ENCODE peak calls at places on chromosome 16, in six cellular contexts. One of them, this sample, is unnamed. For H3K4me1 and H3K27me3, the result is how much of the 10 kb centered on the place peaks cover.

GRCh38 chr16:15899538-15900100 is 11.2 kb upstream of the CEP20 start:
- DNase-seq in PC-9: peak
- DNase-seq in heart right ventricle: no peak
- DNase-seq in mammary epithelial cell: peak
- DNase-seq in endothelial cell of umbilical vein: no peak
- DNase-seq in spleen: no peak
- DNase-seq in this sample: peak

GRCh38 chr16:46883353-46883689 is 841 bp upstream of the GPT2 start:
- DNase-seq in mammary epithelial cell: no peak
- DNase-seq in heart right ventricle: no peak
- DNase-seq in PC-9: no peak
- DNase-seq in endothelial cell of umbilical vein: no peak
- DNase-seq in spleen: no peak
- DNase-seq in this sample: no peak

GRCh38 chr16:64250866-64251265 is 871.0 kb downstream of the CDH11 start:
- DNase-seq in heart right ventricle: no peak
- DNase-seq in spleen: no peak
- DNase-seq in PC-9: no peak
- DNase-seq in endothelial cell of umbilical vein: peak
- DNase-seq in mammary epithelial cell: no peak
- DNase-seq in this sample: peak

GRCh38 chr16:54355251-54355650 is 68.7 kb upstream of the IRX3 start:
- DNase-seq in spleen: no peak
- DNase-seq in endothelial cell of umbilical vein: no peak
- DNase-seq in heart right ventricle: no peak
- DNase-seq in mammary epithelial cell: peak
- DNase-seq in PC-9: peak
- DNase-seq in this sample: peak

GRCh38 chr16:70577256-70577698 is 53.7 kb downstream of the SF3B3 start:
- DNase-seq in PC-9: peak
- DNase-seq in spleen: no peak
- DNase-seq in heart right ventricle: no peak
- DNase-seq in endothelial cell of umbilical vein: peak
- DNase-seq in mammary epithelial cell: peak
- DNase-seq in this sample: no peak

GRCh38 chr16:89898201-89898967 is 20.3 kb upstream of the MC1R start:
- DNase-seq in spleen: no peak
- DNase-seq in heart right ventricle: no peak
- DNase-seq in endothelial cell of umbilical vein: no peak
- DNase-seq in mammary epithelial cell: no peak
- DNase-seq in PC-9: no peak
- DNase-seq in this sample: no peak

GRCh38 chr16:57728336-57729181 is 7.0 kb upstream of the KATNB1 start:
- DNase-seq in heart right ventricle: no peak
- DNase-seq in mammary epithelial cell: no peak
- DNase-seq in PC-9: no peak
- DNase-seq in endothelial cell of umbilical vein: no peak
- DNase-seq in spleen: peak
- DNase-seq in this sample: no peak

GRCh38 chr16:59887856-59888255 is 1153.7 kb upstream of the GOT2 start:
- DNase-seq in PC-9: no peak
- DNase-seq in mammary epithelial cell: peak
- DNase-seq in heart right ventricle: no peak
- DNase-seq in spleen: no peak
- DNase-seq in endothelial cell of umbilical vein: no peak
- DNase-seq in this sample: peak

DNA sequence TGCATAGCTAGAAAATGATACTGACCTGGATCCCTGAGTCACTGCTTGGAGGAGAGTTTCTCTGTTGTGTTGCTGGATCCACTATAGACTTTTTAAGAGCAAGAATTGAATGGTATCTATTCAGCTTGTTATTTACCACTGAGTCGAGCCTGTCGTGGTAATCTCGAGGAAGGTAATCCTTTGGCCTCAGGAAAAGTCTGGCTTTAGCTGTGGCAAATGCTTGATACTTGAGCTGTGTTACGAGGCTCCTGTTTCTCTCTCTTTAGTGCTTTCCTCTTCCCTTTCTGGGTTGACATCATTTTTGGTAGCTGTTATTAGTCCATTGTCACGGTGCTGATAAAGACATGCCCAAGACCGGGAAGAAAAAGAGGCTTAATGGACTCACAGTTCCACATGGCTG is 314.3 kb downstream of the SNX29 start:
- DNase-seq in mammary epithelial cell: no peak
- DNase-seq in spleen: no peak
- DNase-seq in heart right ventricle: no peak
- DNase-seq in PC-9: no peak
- DNase-seq in endothelial cell of umbilical vein: no peak
- DNase-seq in this sample: no peak
- H3K4me1 ChIP-seq in mammary epithelial cell: under half
- H3K4me1 ChIP-seq in spleen: under half
- H3K4me1 ChIP-seq in heart right ventricle: under half
- H3K4me1 ChIP-seq in PC-9: under half
- H3K4me1 ChIP-seq in endothelial cell of umbilical vein: under half
- H3K4me1 ChIP-seq in this sample: under half

DNA sequence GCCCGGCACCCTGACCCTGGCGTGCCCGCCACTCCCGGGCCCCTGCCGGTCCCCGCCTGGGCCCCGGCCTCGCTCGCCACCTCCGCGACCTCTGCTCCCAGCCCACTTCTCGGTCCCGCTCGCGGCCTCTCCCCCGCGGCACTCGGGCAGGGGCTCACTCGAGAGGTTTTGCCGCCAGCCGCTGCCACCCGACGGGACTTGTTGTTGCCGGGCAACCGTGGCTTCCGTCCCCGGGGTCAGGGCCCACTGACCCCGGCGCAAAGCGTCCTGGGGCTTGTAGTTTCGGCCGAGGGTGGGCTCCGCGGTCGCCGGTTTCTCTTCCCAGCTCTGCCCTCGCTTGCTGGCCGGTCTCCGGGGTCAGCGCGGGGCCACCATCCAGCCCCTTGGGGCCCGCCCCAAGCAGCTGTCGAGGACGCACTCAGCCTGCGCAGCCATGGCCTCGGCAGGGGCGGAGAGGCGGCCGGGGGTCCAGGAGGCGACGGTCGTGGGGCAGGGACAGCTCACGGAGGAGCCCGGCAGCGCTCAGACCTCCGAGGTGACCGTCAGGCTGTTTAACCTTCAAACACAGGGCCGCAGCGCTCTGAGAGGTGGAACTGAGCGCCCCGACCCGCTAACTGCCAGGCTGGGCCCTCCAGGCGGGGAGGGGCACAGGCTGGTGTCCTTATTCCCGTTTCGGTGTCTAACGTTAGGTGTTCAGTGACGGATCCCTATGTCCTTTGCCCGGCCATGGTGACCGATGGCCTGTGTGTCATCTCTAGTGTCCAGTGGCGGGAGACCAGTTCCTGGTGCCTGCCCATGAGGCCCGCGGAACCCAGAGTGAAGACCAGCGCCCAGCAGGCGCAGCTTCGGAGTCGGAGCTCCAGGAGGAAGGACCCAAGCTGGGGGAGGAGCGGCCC is at the start of the genes C16orf86 and ENKD1:
- DNase-seq in PC-9: peak
- DNase-seq in spleen: peak
- DNase-seq in endothelial cell of umbilical vein: peak
- DNase-seq in mammary epithelial cell: peak
- DNase-seq in heart right ventricle: peak
- DNase-seq in this sample: no peak
- H3K27ac ChIP-seq in PC-9: no peak
- H3K27ac ChIP-seq in spleen: peak
- H3K27ac ChIP-seq in endothelial cell of umbilical vein: peak
- H3K27ac ChIP-seq in mammary epithelial cell: no peak
- H3K27ac ChIP-seq in heart right ventricle: peak
- H3K27ac ChIP-seq in this sample: no peak

GRCh38 chr16:20203277-20203676 is 124.0 kb downstream of the GP2 start:
- DNase-seq in PC-9: no peak
- DNase-seq in mammary epithelial cell: no peak
- DNase-seq in spleen: no peak
- DNase-seq in heart right ventricle: no peak
- DNase-seq in endothelial cell of umbilical vein: no peak
- DNase-seq in this sample: no peak
- H3K27me3 ChIP-seq in PC-9: under half
- H3K27me3 ChIP-seq in mammary epithelial cell: under half
- H3K27me3 ChIP-seq in spleen: under half
- H3K27me3 ChIP-seq in heart right ventricle: under half
- H3K27me3 ChIP-seq in endothelial cell of umbilical vein: under half
- H3K27me3 ChIP-seq in this sample: under half

GRCh38 chr16:78530283-78530682 is 430.8 kb downstream of the WWOX start:
- DNase-seq in PC-9: no peak
- DNase-seq in endothelial cell of umbilical vein: no peak
- DNase-seq in heart right ventricle: no peak
- DNase-seq in mammary epithelial cell: no peak
- DNase-seq in spleen: no peak
- DNase-seq in this sample: no peak
- H3K4me1 ChIP-seq in PC-9: under half
- H3K4me1 ChIP-seq in endothelial cell of umbilical vein: under half
- H3K4me1 ChIP-seq in heart right ventricle: under half
- H3K4me1 ChIP-seq in mammary epithelial cell: under half
- H3K4me1 ChIP-seq in spleen: under half
- H3K4me1 ChIP-seq in this sample: under half

DNA sequence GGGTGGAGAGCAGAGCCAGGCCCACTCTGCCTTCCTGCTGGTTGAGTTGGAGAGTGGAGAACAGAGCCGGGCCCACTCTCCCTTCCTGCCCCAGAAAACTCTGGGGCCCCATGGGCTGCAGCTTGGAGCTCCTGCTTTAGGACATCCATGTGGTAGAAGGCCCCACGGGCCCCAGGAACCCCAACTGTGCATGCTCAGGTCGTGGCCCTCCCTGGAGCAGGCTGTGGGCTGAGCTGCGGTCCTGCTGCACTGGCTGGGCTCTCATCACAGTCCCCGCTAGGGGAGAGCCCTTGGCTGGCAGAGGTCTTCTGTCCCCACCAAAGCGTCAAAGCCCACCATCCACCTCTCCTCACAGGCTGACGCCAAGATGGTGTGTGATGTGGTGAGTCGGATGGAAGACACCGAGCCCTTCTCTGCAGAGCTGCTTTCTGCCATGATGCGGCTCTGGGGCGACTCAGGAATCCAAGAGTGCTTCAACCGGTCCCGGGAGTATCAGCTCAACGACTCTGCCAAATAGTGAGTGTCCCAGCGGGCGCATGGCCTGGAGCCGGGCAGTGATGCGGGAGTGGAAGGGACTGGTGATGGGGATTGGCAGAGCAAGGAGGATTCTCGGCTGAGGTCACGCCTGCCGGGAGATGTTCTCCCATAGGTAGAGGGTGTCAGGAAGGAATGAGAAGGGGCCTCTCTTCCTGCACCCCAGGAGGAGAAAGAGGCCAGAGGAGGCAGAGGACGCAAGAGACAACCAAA is 96.9 kb downstream of the AMFR start:
- DNase-seq in mammary epithelial cell: no peak
- DNase-seq in heart right ventricle: no peak
- DNase-seq in spleen: no peak
- DNase-seq in endothelial cell of umbilical vein: no peak
- DNase-seq in PC-9: no peak
- DNase-seq in this sample: no peak
- H3K27ac ChIP-seq in mammary epithelial cell: no peak
- H3K27ac ChIP-seq in heart right ventricle: no peak
- H3K27ac ChIP-seq in spleen: no peak
- H3K27ac ChIP-seq in endothelial cell of umbilical vein: no peak
- H3K27ac ChIP-seq in PC-9: peak
- H3K27ac ChIP-seq in this sample: no peak

DNA sequence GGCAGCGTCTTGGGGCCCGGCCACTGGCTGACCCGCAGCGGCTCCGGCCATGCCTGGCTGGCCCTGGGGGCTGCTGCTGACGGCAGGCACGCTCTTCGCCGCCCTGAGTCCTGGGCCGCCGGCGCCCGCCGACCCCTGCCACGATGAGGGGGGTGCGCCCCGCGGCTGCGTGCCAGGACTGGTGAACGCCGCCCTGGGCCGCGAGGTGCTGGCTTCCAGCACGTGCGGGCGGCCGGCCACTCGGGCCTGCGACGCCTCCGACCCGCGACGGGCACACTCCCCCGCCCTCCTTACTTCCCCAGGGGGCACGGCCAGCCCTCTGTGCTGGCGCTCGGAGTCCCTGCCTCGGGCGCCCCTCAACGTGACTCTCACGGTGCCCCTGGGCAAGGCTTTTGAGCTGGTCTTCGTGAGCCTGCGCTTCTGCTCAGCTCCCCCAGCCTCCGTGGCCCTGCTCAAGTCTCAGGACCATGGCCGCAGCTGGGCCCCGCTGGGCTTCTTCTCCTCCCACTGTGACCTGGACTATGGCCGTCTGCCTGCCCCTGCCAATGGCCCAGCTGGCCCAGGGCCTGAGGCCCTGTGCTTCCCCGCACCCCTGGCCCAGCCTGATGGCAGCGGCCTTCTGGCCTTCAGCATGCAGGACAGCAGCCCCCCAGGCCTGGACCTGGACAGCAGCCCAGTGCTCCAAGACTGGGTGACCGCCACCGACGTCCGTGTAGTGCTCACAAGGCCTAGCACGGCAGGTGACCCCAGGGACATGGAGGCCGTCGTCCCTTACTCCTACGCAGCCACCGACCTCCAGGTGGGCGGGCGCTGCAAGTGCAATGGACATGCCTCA is 773 bp downstream of the NTN3 start:
- DNase-seq in spleen: no peak
- DNase-seq in PC-9: no peak
- DNase-seq in mammary epithelial cell: no peak
- DNase-seq in heart right ventricle: no peak
- DNase-seq in endothelial cell of umbilical vein: no peak
- DNase-seq in this sample: no peak
- H3K27me3 ChIP-seq in spleen: half or more
- H3K27me3 ChIP-seq in PC-9: under half
- H3K27me3 ChIP-seq in mammary epithelial cell: under half
- H3K27me3 ChIP-seq in heart right ventricle: under half
- H3K27me3 ChIP-seq in endothelial cell of umbilical vein: under half
- H3K27me3 ChIP-seq in this sample: under half

DNA sequence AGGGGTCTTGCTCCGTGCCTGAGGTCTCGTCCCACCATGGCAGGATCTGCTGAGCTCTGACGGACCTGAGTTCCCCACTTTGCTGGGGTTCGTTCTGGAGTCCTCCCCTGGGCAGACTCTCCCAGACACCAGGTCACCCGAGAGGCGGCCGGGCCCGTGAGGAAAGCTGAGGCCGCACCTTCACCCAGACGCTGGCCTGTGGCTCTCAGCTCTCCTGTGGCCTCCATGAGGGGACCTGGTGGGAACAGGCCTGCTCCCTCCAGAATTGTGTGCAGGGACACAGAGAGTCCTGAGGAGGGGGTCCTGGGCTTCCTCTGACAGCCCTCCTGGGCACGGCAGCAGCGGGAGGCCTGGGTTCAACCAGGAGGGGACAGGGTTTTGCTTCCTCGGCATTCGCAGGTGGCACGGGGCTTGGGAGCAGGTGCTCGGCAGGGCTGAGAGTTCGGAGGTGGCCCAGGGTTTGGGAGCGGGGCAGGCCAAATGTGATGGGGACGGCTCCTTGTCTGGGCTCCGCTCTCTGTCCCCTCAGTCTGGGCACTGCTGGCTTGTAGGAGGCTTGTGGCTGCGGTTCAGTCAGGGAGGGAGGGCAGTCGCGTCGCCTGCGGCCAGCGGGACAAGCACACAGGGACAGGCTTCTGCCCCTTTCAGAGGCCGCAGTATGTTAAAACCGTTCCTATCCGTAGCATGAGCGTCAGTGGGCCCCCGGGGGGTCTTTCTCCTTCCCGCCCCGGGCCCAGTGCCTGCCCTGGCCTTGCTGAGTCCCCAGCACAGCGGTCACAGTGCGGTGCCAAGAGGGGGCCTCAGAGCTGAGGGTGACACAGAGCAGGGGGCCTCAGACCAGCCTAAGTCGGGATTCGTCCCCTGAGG is 8.1 kb upstream of the SNAI3 start:
- DNase-seq in PC-9: no peak
- DNase-seq in spleen: peak
- DNase-seq in endothelial cell of umbilical vein: no peak
- DNase-seq in mammary epithelial cell: no peak
- DNase-seq in heart right ventricle: no peak
- DNase-seq in this sample: no peak
- H3K4me1 ChIP-seq in PC-9: under half
- H3K4me1 ChIP-seq in spleen: under half
- H3K4me1 ChIP-seq in endothelial cell of umbilical vein: under half
- H3K4me1 ChIP-seq in mammary epithelial cell: under half
- H3K4me1 ChIP-seq in heart right ventricle: under half
- H3K4me1 ChIP-seq in this sample: under half

GRCh38 chr16:68297908-68298307 is 12.8 kb downstream of the SLC7A6OS start:
- DNase-seq in heart right ventricle: no peak
- DNase-seq in mammary epithelial cell: no peak
- DNase-seq in PC-9: no peak
- DNase-seq in spleen: no peak
- DNase-seq in endothelial cell of umbilical vein: no peak
- DNase-seq in this sample: no peak
- H3K27ac ChIP-seq in heart right ventricle: no peak
- H3K27ac ChIP-seq in mammary epithelial cell: no peak
- H3K27ac ChIP-seq in PC-9: no peak
- H3K27ac ChIP-seq in spleen: no peak
- H3K27ac ChIP-seq in endothelial cell of umbilical vein: no peak
- H3K27ac ChIP-seq in this sample: no peak

This sample was measured in foreskin keratinocyte.